ENCODE peak calls at places on chromosomes 3 and 15, in five cellular contexts. V, L, T, W and I are unnamed samples. For H3K36me3, the result is how much of the 10 kb centered on the place peaks cover.

GRCh38 chr3:63687569-63688233 is 35.2 kb downstream of the SNTN start:
- DNase-seq in V (no peak), L (no peak), T (no peak), W (no peak), I (no peak)

GRCh38 chr15:58501636-58502178 is 69.9 kb downstream of the LIPC start:
- DNase-seq in V (no peak), L (no peak), T (no peak), W (no peak), I (no peak)

GRCh38 chr15:66952756-66953522 is 112.5 kb upstream of the SMAD3 start:
- DNase-seq in V (no peak), L (no peak), T (no peak), W (peak), I (no peak)

GRCh38 chr3:43378066-43378935 is 92.0 kb downstream of the SNRK start:
- DNase-seq in V (peak), L (no peak), T (no peak), W (peak), I (peak)

GRCh38 chr15:31216210-31216911 is 110.3 kb upstream of the KLF13 start:
- DNase-seq in V (peak), L (peak), T (peak), W (peak), I (peak)

GRCh38 chr3:37652851-37653250 is 208.8 kb upstream of the CTDSPL start:
- DNase-seq in V (no peak), L (no peak), T (no peak), W (no peak), I (no peak)

GRCh38 chr3:20478407-20478806 is 292.4 kb upstream of the SGO1 start:
- DNase-seq in V (no peak), L (no peak), T (no peak), W (no peak), I (peak)

GRCh38 chr3:102745881-102746280 is 311.1 kb downstream of the ZPLD1 start:
- DNase-seq in V (no peak), L (no peak), T (no peak), W (peak), I (peak)

GRCh38 chr3:136703429-136703828 is 48.7 kb downstream of the STAG1 start:
- DNase-seq in V (no peak), L (no peak), T (no peak), W (no peak), I (no peak)

GRCh38 chr3:71926242-71926560 is 141.3 kb upstream of the PROK2 start:
- DNase-seq in V (peak), L (no peak), T (no peak), W (peak), I (peak)

GRCh38 chr3:101721650-101721917 is 2.8 kb upstream of the CEP97 start:
- DNase-seq in V (no peak), L (no peak), T (no peak), W (no peak), I (no peak)

GRCh38 chr3:46361408-46362283 is 7.7 kb downstream of the CCR2 start:
- DNase-seq in V (no peak), L (no peak), T (peak), W (peak), I (no peak)

GRCh38 chr3:101310580-101311375 is 9.6 kb downstream of the IMPG2 start:
- DNase-seq in V (no peak), L (no peak), T (peak), W (peak), I (no peak)

GRCh38 chr3:12898290-12898979 is 57.1 kb upstream of the RPL32 start:
- DNase-seq in V (no peak), L (no peak), T (no peak), W (no peak), I (no peak)

GRCh38 chr3:12897537-12898289 is 56.3 kb upstream of the RPL32 start:
- DNase-seq in V (no peak), L (no peak), T (no peak), W (peak), I (no peak)

GRCh38 chr3:12900885-12901411 is 59.6 kb upstream of the RPL32 start:
- DNase-seq in V (no peak), L (no peak), T (no peak), W (no peak), I (no peak)

GRCh38 chr3:12901631-12902045 is 60.3 kb upstream of the RPL32 start:
- DNase-seq in V (no peak), L (no peak), T (no peak), W (no peak), I (no peak)

GRCh38 chr3:12898980-12899755 is 57.8 kb upstream of the RPL32 start:
- DNase-seq in V (no peak), L (no peak), T (no peak), W (no peak), I (no peak)
- H3K36me3 ChIP-seq in V (half or more), L (under half), T (under half), W (under half), I (under half)

GRCh38 chr15:28982886-28983285 is 97.1 kb downstream of the APBA2 start:
- DNase-seq in V (no peak), L (no peak), T (no peak), W (no peak), I (no peak)
- H3K27ac ChIP-seq in V (no peak), L (no peak), T (no peak), W (no peak), I (no peak)

GRCh38 chr3:10291641-10292040 is 1.1 kb downstream of the GHRL start:
- DNase-seq in V (no peak), L (peak), T (no peak), W (no peak), I (no peak)
- H3K4me3 ChIP-seq in V (no peak), L (no peak), T (no peak), W (no peak), I (no peak)

DNA sequence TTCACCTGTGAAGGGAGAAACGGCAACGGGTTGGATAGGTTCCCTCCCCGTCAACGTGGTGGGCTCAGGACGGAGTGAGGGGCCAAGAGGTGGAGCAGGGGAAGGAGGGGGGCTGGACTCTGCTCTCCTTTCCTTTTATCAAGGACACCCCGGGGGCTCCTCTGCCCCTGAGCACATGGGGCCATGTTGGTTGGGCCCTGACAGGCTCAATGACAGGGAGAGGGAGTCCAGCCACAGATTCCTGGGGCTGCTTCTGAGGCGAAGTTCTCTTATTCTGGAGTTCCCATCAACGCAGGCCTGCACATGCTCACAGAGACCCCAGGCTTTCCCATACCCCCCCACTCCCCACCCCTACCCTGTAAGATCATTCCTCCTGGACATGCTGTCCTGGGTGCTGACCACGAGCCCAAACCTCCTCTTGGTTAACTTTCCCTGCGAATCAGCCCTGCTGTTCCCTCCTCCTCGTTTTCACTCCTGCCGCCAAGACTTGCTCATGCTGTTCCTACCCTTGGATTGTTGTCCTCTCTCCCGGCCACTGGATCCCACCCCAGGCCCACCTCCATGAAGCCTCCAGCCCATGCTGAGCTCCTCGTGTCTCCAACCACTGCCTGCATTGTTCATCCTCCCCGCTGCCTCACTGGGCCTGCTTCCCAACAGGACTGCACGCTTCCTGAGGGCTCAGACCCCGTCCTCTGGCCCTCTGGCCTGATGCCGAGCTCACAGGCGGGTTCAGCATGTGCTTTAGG is 61.2 kb downstream of the SENP2 start:
- DNase-seq in V (no peak), L (no peak), T (peak), W (no peak), I (no peak)
- H3K36me3 ChIP-seq in V (under half), L (under half), T (under half), W (under half), I (under half)

GRCh38 chr3:58577269-58577821 is at the start of gene FAM107A:
- DNase-seq in V (no peak), L (no peak), T (peak), W (peak), I (no peak)

GRCh38 chr3:58575986-58576652 is 1.1 kb downstream of the FAM107A start:
- DNase-seq in V (no peak), L (no peak), T (peak), W (no peak), I (no peak)

GRCh38 chr3:58574682-58575081 is 2.5 kb downstream of the FAM107A start:
- DNase-seq in V (no peak), L (no peak), T (no peak), W (no peak), I (no peak)

GRCh38 chr3:58578873-58579272 is 1.7 kb upstream of the FAM107A start:
- DNase-seq in V (no peak), L (no peak), T (no peak), W (no peak), I (no peak)

DNA sequence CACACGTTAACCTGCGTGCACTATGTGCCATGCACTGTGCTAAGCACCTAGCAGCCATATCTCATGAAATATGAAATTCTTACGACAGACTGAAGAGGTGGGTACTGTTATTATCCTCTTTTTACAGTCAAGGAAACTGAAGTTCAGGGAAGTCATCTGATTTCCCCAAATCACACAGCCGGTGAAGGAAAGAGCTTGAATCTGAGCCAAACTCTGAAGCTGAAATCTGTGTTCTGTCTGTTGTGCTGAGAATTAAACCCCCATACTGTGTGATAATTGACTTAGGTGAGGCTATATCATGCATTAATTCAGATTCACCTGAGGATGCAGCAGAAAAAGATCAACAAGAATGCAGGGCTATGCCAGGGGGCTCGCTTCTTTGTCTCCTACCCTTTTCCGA is 475 bp downstream of the FAM107A start:
- DNase-seq in V (no peak), L (no peak), T (no peak), W (no peak), I (no peak)
- H3K27ac ChIP-seq in V (no peak), L (peak), T (peak), W (no peak), I (no peak)

DNA sequence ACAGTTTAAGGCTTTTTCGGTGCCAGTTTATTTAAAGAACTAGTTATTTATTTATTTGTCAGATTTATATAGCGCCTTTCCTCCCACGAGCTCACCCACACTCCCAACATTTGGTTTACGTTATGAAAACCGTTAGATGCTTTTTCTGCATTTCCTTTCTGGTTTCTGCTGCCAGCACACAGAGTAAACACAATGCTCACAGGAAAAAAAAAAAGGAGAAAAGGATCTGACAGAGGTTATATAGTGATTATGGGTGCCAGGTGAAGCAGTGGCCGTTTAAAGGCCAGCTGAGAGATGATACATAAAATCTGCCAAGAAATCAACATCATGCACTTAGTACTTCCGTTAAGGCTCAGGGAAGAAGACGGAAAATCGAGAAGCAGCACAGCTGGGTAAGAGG is 37.9 kb downstream of the ETV5 start:
- DNase-seq in V (no peak), L (no peak), T (no peak), W (no peak), I (no peak)
- H3K4me3 ChIP-seq in V (no peak), L (no peak), T (no peak), W (no peak), I (no peak)

GRCh38 chr15:41822471-41822870 is 5.4 kb upstream of the JMJD7 start:
- DNase-seq in V (no peak), L (peak), T (no peak), W (no peak), I (no peak)
- H3K36me3 ChIP-seq in V (under half), L (under half), T (half or more), W (under half), I (under half)

GRCh38 chr3:26114851-26115250 is 325.0 kb downstream of the OXSM start:
- DNase-seq in V (no peak), L (no peak), T (no peak), W (no peak), I (no peak)
- H3K27ac ChIP-seq in V (no peak), L (no peak), T (no peak), W (no peak), I (no peak)

GRCh38 chr15:75786564-75786925 is 56.7 kb upstream of the UBE2Q2 start:
- DNase-seq in V (no peak), L (no peak), T (peak), W (no peak), I (no peak)
- H3K4me3 ChIP-seq in V (peak), L (no peak), T (no peak), W (no peak), I (no peak)